ENCODE peak calls at places on chromosome 20, in seven cellular contexts. One of them, this sample, is unnamed.

GRCh38 chr20:32488066-32488838 is 96.9 kb downstream of the NOL4L start:
- DNase-seq in NCI-H1694: no peak
- DNase-seq in T follicular helper cell: no peak
- DNase-seq in central memory CD8-positive, alpha-beta T cell: no peak
- DNase-seq in NCI-H460: no peak
- DNase-seq in COR-L47: no peak
- DNase-seq in AG09309: no peak
- DNase-seq in this sample: no peak

GRCh38 chr20:2595076-2595475 is 57.4 kb upstream of the NOP56 start:
- DNase-seq in NCI-H1694: no peak
- DNase-seq in T follicular helper cell: no peak
- DNase-seq in central memory CD8-positive, alpha-beta T cell: no peak
- DNase-seq in NCI-H460: no peak
- DNase-seq in COR-L47: no peak
- DNase-seq in AG09309: no peak
- DNase-seq in this sample: no peak

GRCh38 chr20:63223121-63223825 is 7.3 kb upstream of the YTHDF1 start:
- DNase-seq in NCI-H1694: no peak
- DNase-seq in T follicular helper cell: no peak
- DNase-seq in central memory CD8-positive, alpha-beta T cell: peak
- DNase-seq in NCI-H460: peak
- DNase-seq in COR-L47: no peak
- DNase-seq in AG09309: no peak
- DNase-seq in this sample: peak

GRCh38 chr20:60268502-60268901 is 310.3 kb downstream of the CDH26 start:
- DNase-seq in NCI-H1694: no peak
- DNase-seq in T follicular helper cell: no peak
- DNase-seq in central memory CD8-positive, alpha-beta T cell: no peak
- DNase-seq in NCI-H460: no peak
- DNase-seq in COR-L47: no peak
- DNase-seq in AG09309: no peak
- DNase-seq in this sample: no peak

GRCh38 chr20:23298926-23299672 is 51.5 kb upstream of the NXT1 start:
- DNase-seq in NCI-H1694: no peak
- DNase-seq in T follicular helper cell: no peak
- DNase-seq in central memory CD8-positive, alpha-beta T cell: no peak
- DNase-seq in NCI-H460: no peak
- DNase-seq in COR-L47: no peak
- DNase-seq in AG09309: no peak
- DNase-seq in this sample: no peak

GRCh38 chr20:14986026-14986655 is 648.7 kb upstream of the FLRT3 start:
- DNase-seq in NCI-H1694: no peak
- DNase-seq in T follicular helper cell: no peak
- DNase-seq in central memory CD8-positive, alpha-beta T cell: no peak
- DNase-seq in NCI-H460: no peak
- DNase-seq in COR-L47: no peak
- DNase-seq in AG09309: no peak
- DNase-seq in this sample: no peak

GRCh38 chr20:49279677-49280462 is 2.0 kb upstream of the ZNFX1 start:
- DNase-seq in NCI-H1694: no peak
- DNase-seq in T follicular helper cell: no peak
- DNase-seq in central memory CD8-positive, alpha-beta T cell: no peak
- DNase-seq in NCI-H460: no peak
- DNase-seq in COR-L47: no peak
- DNase-seq in AG09309: no peak
- DNase-seq in this sample: no peak

GRCh38 chr20:5178046-5178445 is 51.2 kb downstream of the CDS2 start:
- DNase-seq in NCI-H1694: peak
- DNase-seq in T follicular helper cell: no peak
- DNase-seq in central memory CD8-positive, alpha-beta T cell: no peak
- DNase-seq in NCI-H460: no peak
- DNase-seq in COR-L47: no peak
- DNase-seq in AG09309: no peak
- DNase-seq in this sample: no peak

GRCh38 chr20:62361799-62362589 is 5.1 kb downstream of the LAMA5 start:
- DNase-seq in NCI-H1694: no peak
- DNase-seq in T follicular helper cell: no peak
- DNase-seq in central memory CD8-positive, alpha-beta T cell: no peak
- DNase-seq in NCI-H460: no peak
- DNase-seq in COR-L47: no peak
- DNase-seq in AG09309: no peak
- DNase-seq in this sample: peak

GRCh38 chr20:13101701-13102100 is 92.9 kb downstream of the SPTLC3 start:
- DNase-seq in NCI-H1694: no peak
- DNase-seq in T follicular helper cell: no peak
- DNase-seq in central memory CD8-positive, alpha-beta T cell: no peak
- DNase-seq in NCI-H460: no peak
- DNase-seq in COR-L47: no peak
- DNase-seq in AG09309: no peak
- DNase-seq in this sample: no peak

GRCh38 chr20:23120261-23120660 is 34.1 kb upstream of the CD93 start:
- DNase-seq in NCI-H1694: no peak
- DNase-seq in T follicular helper cell: no peak
- DNase-seq in central memory CD8-positive, alpha-beta T cell: no peak
- DNase-seq in NCI-H460: no peak
- DNase-seq in COR-L47: no peak
- DNase-seq in AG09309: no peak
- DNase-seq in this sample: no peak

GRCh38 chr20:58457083-58457680 is 58.0 kb downstream of the APCDD1L start:
- DNase-seq in NCI-H1694: no peak
- DNase-seq in T follicular helper cell: no peak
- DNase-seq in central memory CD8-positive, alpha-beta T cell: no peak
- DNase-seq in NCI-H460: no peak
- DNase-seq in COR-L47: no peak
- DNase-seq in AG09309: no peak
- DNase-seq in this sample: no peak

GRCh38 chr20:46282669-46283068 is 25.6 kb downstream of the CDH22 start:
- DNase-seq in NCI-H1694: no peak
- DNase-seq in T follicular helper cell: no peak
- DNase-seq in central memory CD8-positive, alpha-beta T cell: no peak
- DNase-seq in NCI-H460: no peak
- DNase-seq in COR-L47: no peak
- DNase-seq in AG09309: no peak
- DNase-seq in this sample: peak

This sample was measured in neural progenitor cell.